ENCODE peak calls at places on chromosomes 1 and 21, in five cellular contexts. C, W, D, T and L are unnamed samples.

GRCh38 chr1:47207811-47208373 is 18.1 kb upstream of the PDZK1IP1 start:
- DNase-seq in C (no peak), W (no peak), D (no peak), T (no peak), L (no peak)

GRCh38 chr1:204507317-204508105 is 8.7 kb upstream of the MDM4 start:
- DNase-seq in C (peak; percentile 27), W (peak; percentile 94), D (peak; percentile 92), T (no peak), L (peak; percentile 75)

GRCh38 chr1:64823691-64824476 is 79.0 kb downstream of the RAVER2 start:
- DNase-seq in C (peak; percentile 83), W (peak; percentile 90), D (peak; percentile 86), T (no peak), L (peak; percentile 60)

GRCh38 chr1:194755241-194755953 is 1569.0 kb upstream of the B3GALT2 start:
- DNase-seq in C (no peak), W (no peak), D (no peak), T (no peak), L (peak; percentile 32)

GRCh38 chr1:7284839-7285435 is 486.2 kb upstream of the VAMP3 start:
- DNase-seq in C (no peak), W (no peak), D (peak; percentile 57), T (no peak), L (no peak)

GRCh38 chr1:94025383-94026340 is 95.3 kb downstream of the ABCA4 start:
- DNase-seq in C (peak; percentile 78), W (peak; percentile 67), D (peak; percentile 69), T (no peak), L (peak; percentile 15)

GRCh38 chr21:24112020-24112419 is 1495.3 kb downstream of the MRPL39 start:
- DNase-seq in C (no peak), W (no peak), D (no peak), T (no peak), L (no peak)

GRCh38 chr1:220213381-220213983 is 58.8 kb downstream of the RAB3GAP2 start:
- DNase-seq in C (no peak), W (no peak), D (no peak), T (no peak), L (no peak)

GRCh38 chr1:12177999-12178441 is 11.2 kb downstream of the TNFRSF1B start:
- DNase-seq in C (peak; percentile 67), W (peak; percentile 40), D (no peak), T (peak; percentile 90), L (peak; percentile 50)

GRCh38 chr1:7373251-7373650 is 397.8 kb upstream of the VAMP3 start:
- DNase-seq in C (no peak), W (no peak), D (peak; percentile 25), T (peak; percentile 28), L (no peak)

GRCh38 chr1:168627370-168627769 is 51.0 kb downstream of the XCL1 start:
- DNase-seq in C (no peak), W (no peak), D (no peak), T (no peak), L (no peak)

GRCh38 chr1:168626326-168626725 is 49.9 kb downstream of the XCL1 start:
- DNase-seq in C (no peak), W (no peak), D (no peak), T (no peak), L (no peak)

GRCh38 chr1:168621356-168621755 is 45.0 kb downstream of the XCL1 start:
- DNase-seq in C (peak; percentile 37), W (peak; percentile 62), D (no peak), T (no peak), L (no peak)

GRCh38 chr1:168623838-168624237 is 47.4 kb downstream of the XCL1 start:
- DNase-seq in C (no peak), W (no peak), D (no peak), T (no peak), L (no peak)

GRCh38 chr1:168623003-168623828 is 46.8 kb downstream of the XCL1 start:
- DNase-seq in C (peak; percentile 36), W (no peak), D (no peak), T (no peak), L (no peak)
- TF ChIP-seq CTCF in C (no peak), W (no peak), D (no peak), T (no peak), L (no peak)

GRCh38 chr21:17467392-17467791 is 45.5 kb upstream of the CXADR start:
- DNase-seq in C (peak; percentile 53), W (peak; percentile 18), D (no peak), T (no peak), L (no peak)
- H3K4me3 ChIP-seq in C (no peak overlapping the region), W (peak overlapping the region; percentile 45), D (peak overlapping the region; percentile 70), T (no peak overlapping the region), L (no peak overlapping the region)

GRCh38 chr1:180238675-180239074 is 8.6 kb downstream of the LHX4 start:
- DNase-seq in C (no peak), W (no peak), D (no peak), T (no peak), L (no peak)

GRCh38 chr1:180236698-180237509 is 6.8 kb downstream of the LHX4 start:
- DNase-seq in C (no peak), W (peak; percentile 39), D (no peak), T (no peak), L (no peak)

GRCh38 chr1:180235502-180236239 is 5.6 kb downstream of the LHX4 start:
- DNase-seq in C (no peak), W (peak; percentile 84), D (peak; percentile 68), T (no peak), L (no peak)

GRCh38 chr1:180239145-180240096 is 9.4 kb downstream of the LHX4 start:
- DNase-seq in C (no peak), W (peak; percentile 68), D (peak; percentile 62), T (no peak), L (no peak)

GRCh38 chr1:180237850-180238476 is 7.9 kb downstream of the LHX4 start:
- DNase-seq in C (no peak), W (no peak), D (no peak), T (no peak), L (no peak)
- H3K27me3 ChIP-seq in C (peaks cover 98% of the 10 kb centered on the region), W (peaks cover 58% of the 10 kb centered on the region), D (peaks cover 99% of the 10 kb centered on the region), T (peaks cover 100% of the 10 kb centered on the region), L (peaks cover 94% of the 10 kb centered on the region)

DNA sequence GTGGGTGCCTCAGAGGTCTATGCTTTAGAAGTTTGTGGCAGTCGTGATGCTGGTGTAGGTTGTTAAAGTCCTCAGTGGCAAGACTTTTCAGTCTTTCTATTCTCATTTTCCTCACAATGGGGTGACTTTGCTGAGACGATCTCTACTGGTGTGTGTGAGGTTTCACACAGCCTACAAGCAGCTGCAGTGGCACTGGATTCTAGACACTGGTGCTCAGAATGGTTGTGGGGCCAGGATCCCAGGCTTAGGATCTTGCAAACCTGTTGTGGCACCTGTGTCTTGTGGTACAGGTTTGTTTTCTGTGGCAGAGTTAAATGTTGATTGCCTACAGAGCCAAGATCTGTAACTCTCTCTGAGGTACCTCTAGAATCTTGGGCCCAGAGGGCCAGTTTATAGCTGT is 581.2 kb downstream of the PTPRC start:
- DNase-seq in C (no peak), W (no peak), D (no peak), T (no peak), L (no peak)
- TF ChIP-seq CTCF in C (no peak), W (no peak), D (no peak), T (no peak), L (no peak)

GRCh38 chr1:212629450-212630158 is 21.0 kb downstream of the ATF3 start:
- DNase-seq in C (no peak), W (no peak), D (no peak), T (no peak), L (no peak)

GRCh38 chr1:212628056-212628455 is 19.5 kb downstream of the ATF3 start:
- DNase-seq in C (no peak), W (no peak), D (peak; percentile 34), T (no peak), L (peak; percentile 85)

GRCh38 chr1:212633144-212633543 is 24.6 kb downstream of the ATF3 start:
- DNase-seq in C (no peak), W (no peak), D (peak; percentile 8), T (no peak), L (no peak)

GRCh38 chr1:212628813-212629415 is 20.4 kb downstream of the ATF3 start:
- DNase-seq in C (no peak), W (no peak), D (peak; percentile 32), T (no peak), L (no peak)

GRCh38 chr1:212630159-212630900 is 21.8 kb downstream of the ATF3 start:
- DNase-seq in C (peak; percentile 80), W (peak; percentile 90), D (peak; percentile 96), T (peak; percentile 82), L (peak; percentile 68)
- H3K4me3 ChIP-seq in C (no peak overlapping the region), W (no peak overlapping the region), D (no peak overlapping the region), T (no peak overlapping the region), L (no peak overlapping the region)

GRCh38 chr21:29737188-29737587 is 202.6 kb downstream of the GRIK1 start:
- DNase-seq in C (no peak), W (no peak), D (no peak), T (no peak), L (no peak)
- H3K27me3 ChIP-seq in C (no peaks in the 10 kb centered on the region), W (no peaks in the 10 kb centered on the region), D (no peaks in the 10 kb centered on the region), T (no peaks in the 10 kb centered on the region), L (no peaks in the 10 kb centered on the region)

DNA sequence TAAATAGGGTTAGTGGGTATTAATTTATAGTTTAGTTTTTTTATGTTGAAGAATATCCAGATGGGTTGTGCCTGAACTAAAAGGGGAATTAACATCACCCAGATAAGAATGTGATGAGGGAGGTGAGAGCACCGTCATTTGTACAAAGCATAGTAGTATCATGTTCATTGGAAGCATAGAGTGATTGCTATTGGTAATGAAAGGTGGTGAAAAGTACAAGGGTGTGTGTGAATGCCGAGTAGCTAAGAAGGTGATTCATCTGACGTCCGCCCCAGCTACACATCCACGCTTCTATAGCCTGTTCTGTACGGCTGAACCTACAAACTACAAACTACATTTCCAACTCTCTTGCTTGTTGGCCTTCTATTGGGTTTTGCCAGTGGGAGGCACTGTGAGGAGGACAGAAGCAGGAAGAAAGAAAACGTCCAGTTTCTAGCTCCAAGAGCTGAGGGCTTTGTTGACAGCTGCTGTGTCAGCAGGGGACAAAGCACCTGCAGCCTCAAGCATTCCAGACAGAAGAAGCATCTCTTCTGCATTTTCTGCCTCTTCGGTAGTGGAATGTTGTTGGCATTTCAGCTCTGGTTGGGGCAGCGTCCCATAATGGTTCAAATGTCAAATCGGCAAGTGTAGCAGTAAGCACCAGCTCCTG is 404.8 kb downstream of the KCTD3 start:
- DNase-seq in C (no peak), W (peak; percentile 45), D (peak; percentile 55), T (no peak), L (no peak)
- TF ChIP-seq CTCF in C (no peak), W (peak; percentile 39), D (peak; percentile 20), T (no peak), L (no peak)

GRCh38 chr1:1013922-1014617 is 773 bp downstream of the ISG15 start:
- DNase-seq in C (peak; percentile 24), W (peak; percentile 64), D (peak; percentile 70), T (peak; percentile 66), L (no peak)
- H3K4me3 ChIP-seq in C (peak overlapping the region; percentile 28), W (peak overlapping the region; percentile 76), D (peak overlapping the region; percentile 77), T (peak overlapping the region; percentile 43), L (peak overlapping the region; percentile 85)